ENCODE peak calls at places on chromosomes 11 and 22, in four cellular contexts. E is uterus; Y is CD8-positive, alpha-beta memory T cell; U is OCI-LY7. P is an unnamed sample.

GRCh38 chr11:95717314-95717713 is 72.3 kb downstream of the FAM76B start:
- DNase-seq in E (no peak), Y (no peak), U (no peak), P (no peak)

GRCh38 chr11:95230054-95231034 is 658 bp downstream of the SESN3 start:
- DNase-seq in Y (peak; percentile 19), E (peak; percentile 17), U (peak; percentile 48), P (peak; percentile 64)

GRCh38 chr22:42799462-42800405 is 57.3 kb downstream of the ARFGAP3 start:
- DNase-seq in E (no peak), U (peak; percentile 29), Y (no peak), P (no peak)

GRCh38 chr22:17266261-17266971 is 47.2 kb upstream of the ADA2 start:
- DNase-seq in U (no peak), E (no peak), Y (no peak), P (no peak)

GRCh38 chr22:42440728-42441127 is 8.5 kb upstream of the NFAM1 start:
- DNase-seq in U (no peak), Y (no peak), E (no peak), P (no peak)

GRCh38 chr22:27596133-27596905 is 205.2 kb downstream of the MN1 start:
- DNase-seq in U (no peak), Y (no peak), E (no peak), P (no peak)

GRCh38 chr22:30186535-30186934 is 60.0 kb downstream of the LIF start:
- DNase-seq in Y (no peak), E (no peak), U (no peak), P (no peak)

GRCh38 chr22:43155789-43156188 is 4.4 kb downstream of the TSPO start:
- DNase-seq in U (no peak), E (no peak), Y (no peak), P (no peak)

GRCh38 chr11:37109205-37109585 is 511.2 kb upstream of the RAG2 start:
- DNase-seq in E (no peak), Y (no peak), U (no peak), P (no peak)

GRCh38 chr11:67030976-67031375 is 8.0 kb downstream of the SYT12 start:
- DNase-seq in U (peak; percentile 57), E (no peak), Y (no peak), P (no peak)

GRCh38 chr11:77047007-77047927 is 13.1 kb downstream of the B3GNT6 start:
- DNase-seq in E (peak; percentile 74), Y (peak; percentile 81), U (peak; percentile 94), P (peak; percentile 89)

GRCh38 chr11:47356998-47357329 is 4.5 kb upstream of the MYBPC3 start:
- DNase-seq in U (no peak), E (no peak), Y (no peak), P (no peak)

GRCh38 chr11:46912526-46913150 is 5.7 kb downstream of the LRP4 start:
- DNase-seq in U (no peak), Y (no peak), E (no peak), P (no peak)

GRCh38 chr11:95435628-95436353 is 204.8 kb upstream of the SESN3 start:
- DNase-seq in E (no peak), Y (no peak), U (no peak), P (no peak)

GRCh38 chr22:41822289-41823057 is 10.4 kb upstream of the SREBF2 start:
- DNase-seq in U (peak; percentile 84), Y (peak; percentile 15), E (no peak), P (no peak)

GRCh38 chr11:24295360-24295759 is 201.5 kb upstream of the LUZP2 start:
- DNase-seq in U (no peak), E (no peak), Y (no peak), P (no peak)

GRCh38 chr11:121652982-121653381 is 200.2 kb upstream of the SORL1-AS1 start:
- DNase-seq in E (no peak), Y (no peak), U (peak; percentile 9), P (no peak)

GRCh38 chr11:119416606-119417580 is 6.1 kb downstream of the THY1 start:
- DNase-seq in Y (no peak), U (no peak), E (peak; percentile 43), P (peak; percentile 56)
- H3K36me3 ChIP-seq in Y (no peaks in the 10 kb centered on the region), U (peaks cover 5% of the 10 kb centered on the region), E (no peaks in the 10 kb centered on the region), P (no peaks in the 10 kb centered on the region)

DNA sequence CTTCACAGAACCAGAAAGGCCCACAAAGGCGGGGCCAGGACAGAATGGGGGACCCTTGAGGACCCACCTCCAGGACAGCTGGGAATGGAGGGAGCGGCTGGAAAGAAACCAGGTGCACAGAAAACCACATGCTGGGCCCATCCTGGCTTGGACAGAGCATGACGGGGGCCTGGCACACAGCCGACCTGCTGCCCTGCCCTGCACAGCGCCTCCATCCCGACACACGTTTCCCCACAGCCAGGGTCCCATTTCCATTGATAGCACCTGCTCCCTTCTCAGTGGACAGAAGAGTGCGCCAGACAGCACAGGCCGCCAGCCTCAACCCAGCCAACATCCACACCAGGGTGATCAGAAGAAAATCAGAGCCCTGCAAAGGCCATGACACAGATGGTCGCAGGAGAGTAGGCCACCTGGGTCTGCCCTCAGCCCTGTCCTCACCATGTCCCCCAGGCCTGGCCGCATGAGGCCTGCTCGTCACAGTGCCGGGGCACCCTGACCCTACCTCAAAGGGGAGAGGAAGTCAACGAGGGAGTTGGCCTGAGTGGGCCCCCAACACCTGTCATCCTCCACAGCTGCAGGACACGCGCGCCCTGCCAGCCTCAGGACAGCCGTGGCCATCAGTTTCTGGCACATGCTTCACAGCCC is 28.1 kb downstream of the BRD1 start:
- DNase-seq in E (no peak), Y (no peak), U (no peak), P (no peak)
- H3K36me3 ChIP-seq in E (no peaks in the 10 kb centered on the region), Y (peaks cover 43% of the 10 kb centered on the region), U (peaks cover 81% of the 10 kb centered on the region), P (peaks cover 65% of the 10 kb centered on the region)

GRCh38 chr11:44127130-44127529 is 31.7 kb downstream of the EXT2 start:
- DNase-seq in U (no peak), Y (no peak), E (no peak), P (no peak)
- H3K36me3 ChIP-seq in U (peaks cover 60% of the 10 kb centered on the region), Y (peaks cover 45% of the 10 kb centered on the region), E (no peaks in the 10 kb centered on the region), P (peaks cover 37% of the 10 kb centered on the region)

GRCh38 chr22:50280022-50280707 is 10.0 kb upstream of the MAPK11 start:
- DNase-seq in Y (no peak), E (no peak), U (no peak), P (no peak)
- H3K36me3 ChIP-seq in Y (no peaks in the 10 kb centered on the region), E (no peaks in the 10 kb centered on the region), U (peaks cover 13% of the 10 kb centered on the region), P (peaks cover 86% of the 10 kb centered on the region)

P was measured in sigmoid colon.